ENCODE peak calls at places on chromosomes 12 and 14, in seven cellular contexts. One of them, this sample, is unnamed.
A peak's percentile ranks its signal among the peaks of the same experiment; 100 is the strongest.

GRCh38 chr12:116381744-116382455 is 104.4 kb upstream of the MED13L start:
- DNase-seq in body of pancreas: no peak
- DNase-seq in Peyer's patch: no peak
- DNase-seq in brain microvascular endothelial cell: peak; percentile 95
- DNase-seq in AG10803: peak; percentile 98
- DNase-seq in psoas muscle: no peak
- DNase-seq in AG09309: peak; percentile 93
- DNase-seq in this sample: peak; percentile 95

GRCh38 chr14:102539544-102540309 is 30.2 kb upstream of the ANKRD9 start:
- DNase-seq in body of pancreas: no peak
- DNase-seq in Peyer's patch: no peak
- DNase-seq in brain microvascular endothelial cell: peak; percentile 51
- DNase-seq in AG10803: no peak
- DNase-seq in psoas muscle: peak; percentile 71
- DNase-seq in AG09309: no peak
- DNase-seq in this sample: peak; percentile 39

GRCh38 chr12:9636807-9637206 is 29.1 kb upstream of the KLRB1 start:
- DNase-seq in body of pancreas: no peak
- DNase-seq in Peyer's patch: no peak
- DNase-seq in brain microvascular endothelial cell: no peak
- DNase-seq in AG10803: no peak
- DNase-seq in psoas muscle: no peak
- DNase-seq in AG09309: no peak
- DNase-seq in this sample: no peak

GRCh38 chr12:107929436-107929835 is 154.9 kb downstream of the ASCL4 start:
- DNase-seq in body of pancreas: no peak
- DNase-seq in Peyer's patch: no peak
- DNase-seq in brain microvascular endothelial cell: peak; percentile 12
- DNase-seq in AG10803: peak; percentile 31
- DNase-seq in psoas muscle: no peak
- DNase-seq in AG09309: peak; percentile 14
- DNase-seq in this sample: peak; percentile 35

GRCh38 chr14:38835874-38836273 is 267.2 kb downstream of the SEC23A start:
- DNase-seq in body of pancreas: no peak
- DNase-seq in Peyer's patch: no peak
- DNase-seq in brain microvascular endothelial cell: no peak
- DNase-seq in AG10803: no peak
- DNase-seq in psoas muscle: no peak
- DNase-seq in AG09309: no peak
- DNase-seq in this sample: no peak

GRCh38 chr14:25055998-25056687 is 6.2 kb upstream of the STXBP6 start:
- DNase-seq in body of pancreas: no peak
- DNase-seq in Peyer's patch: no peak
- DNase-seq in brain microvascular endothelial cell: no peak
- DNase-seq in AG10803: peak; percentile 59
- DNase-seq in psoas muscle: no peak
- DNase-seq in AG09309: no peak
- DNase-seq in this sample: peak; percentile 14

GRCh38 chr12:116508145-116509121 is 50.7 kb upstream of the MAP1LC3B2 start:
- DNase-seq in body of pancreas: no peak
- DNase-seq in Peyer's patch: peak; percentile 66
- DNase-seq in brain microvascular endothelial cell: no peak
- DNase-seq in AG10803: no peak
- DNase-seq in psoas muscle: peak; percentile 56
- DNase-seq in AG09309: no peak
- DNase-seq in this sample: peak; percentile 42

GRCh38 chr14:26323781-26324363 is 274.0 kb downstream of the NOVA1 start:
- DNase-seq in body of pancreas: no peak
- DNase-seq in Peyer's patch: no peak
- DNase-seq in brain microvascular endothelial cell: no peak
- DNase-seq in AG10803: no peak
- DNase-seq in psoas muscle: no peak
- DNase-seq in AG09309: no peak
- DNase-seq in this sample: no peak

GRCh38 chr14:40336846-40337245 is 904.6 kb upstream of the FBXO33 start:
- DNase-seq in body of pancreas: no peak
- DNase-seq in Peyer's patch: no peak
- DNase-seq in brain microvascular endothelial cell: no peak
- DNase-seq in AG10803: no peak
- DNase-seq in psoas muscle: no peak
- DNase-seq in AG09309: no peak
- DNase-seq in this sample: no peak

GRCh38 chr12:11543513-11544168 is 105.8 kb upstream of the ETV6 start:
- DNase-seq in body of pancreas: no peak
- DNase-seq in Peyer's patch: no peak
- DNase-seq in brain microvascular endothelial cell: no peak
- DNase-seq in AG10803: no peak
- DNase-seq in psoas muscle: no peak
- DNase-seq in AG09309: no peak
- DNase-seq in this sample: no peak

GRCh38 chr12:49026678-49027480 is 8.3 kb upstream of the PRKAG1 start:
- DNase-seq in body of pancreas: no peak
- DNase-seq in Peyer's patch: peak; percentile 54
- DNase-seq in brain microvascular endothelial cell: no peak
- DNase-seq in AG10803: no peak
- DNase-seq in psoas muscle: peak; percentile 51
- DNase-seq in AG09309: no peak
- DNase-seq in this sample: no peak

GRCh38 chr14:72352012-72352411 is 419.8 kb downstream of the RGS6 start:
- DNase-seq in body of pancreas: no peak
- DNase-seq in Peyer's patch: no peak
- DNase-seq in brain microvascular endothelial cell: no peak
- DNase-seq in AG10803: no peak
- DNase-seq in psoas muscle: no peak
- DNase-seq in AG09309: no peak
- DNase-seq in this sample: no peak

GRCh38 chr12:49537709-49538601 is 875 bp upstream of the KCNH3 start:
- DNase-seq in body of pancreas: no peak
- DNase-seq in Peyer's patch: no peak
- DNase-seq in brain microvascular endothelial cell: no peak
- DNase-seq in AG10803: no peak
- DNase-seq in psoas muscle: no peak
- DNase-seq in AG09309: no peak
- DNase-seq in this sample: no peak

GRCh38 chr14:35335388-35336092 is 43.4 kb downstream of the PSMA6 start:
- DNase-seq in body of pancreas: peak; percentile 81
- DNase-seq in Peyer's patch: peak; percentile 94
- DNase-seq in brain microvascular endothelial cell: no peak
- DNase-seq in AG10803: no peak
- DNase-seq in psoas muscle: peak; percentile 68
- DNase-seq in AG09309: no peak
- DNase-seq in this sample: peak; percentile 13

GRCh38 chr12:41460906-41461305 is 272.8 kb downstream of the PDZRN4 start:
- DNase-seq in body of pancreas: no peak
- DNase-seq in Peyer's patch: no peak
- DNase-seq in brain microvascular endothelial cell: no peak
- DNase-seq in AG10803: no peak
- DNase-seq in psoas muscle: no peak
- DNase-seq in AG09309: no peak
- DNase-seq in this sample: no peak

GRCh38 chr12:89694542-89694941 is 14.1 kb downstream of the ATP2B1 start:
- DNase-seq in body of pancreas: no peak
- DNase-seq in Peyer's patch: no peak
- DNase-seq in brain microvascular endothelial cell: no peak
- DNase-seq in AG10803: no peak
- DNase-seq in psoas muscle: no peak
- DNase-seq in AG09309: no peak
- DNase-seq in this sample: no peak

GRCh38 chr12:76558684-76559276 is 791 bp downstream of the OSBPL8 start:
- DNase-seq in body of pancreas: peak; percentile 56
- DNase-seq in Peyer's patch: peak; percentile 91
- DNase-seq in brain microvascular endothelial cell: no peak
- DNase-seq in AG10803: peak; percentile 19
- DNase-seq in psoas muscle: peak; percentile 76
- DNase-seq in AG09309: no peak
- DNase-seq in this sample: peak; percentile 33

DNA sequence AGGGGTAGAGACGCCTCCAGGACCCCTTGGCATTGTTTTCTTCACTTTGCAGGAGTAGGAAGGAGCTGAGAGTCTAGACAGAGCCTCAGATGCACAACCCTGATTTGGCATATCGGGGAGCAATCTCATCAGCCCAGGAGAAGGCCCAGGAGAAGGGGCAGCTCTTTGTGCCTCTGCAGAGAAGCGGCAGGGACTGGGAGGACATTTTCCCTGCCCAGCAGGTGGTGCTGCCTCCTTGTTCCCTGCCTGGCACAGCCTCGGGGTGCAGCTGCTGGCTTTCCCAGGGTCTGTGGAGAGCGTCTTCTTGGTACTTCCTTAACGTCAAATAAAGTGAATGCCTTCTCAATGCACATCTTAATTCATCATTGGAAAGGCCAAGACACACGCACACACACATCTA is 419.5 kb downstream of the TMEM121 start:
- DNase-seq in body of pancreas: peak; percentile 87
- DNase-seq in Peyer's patch: no peak
- DNase-seq in brain microvascular endothelial cell: no peak
- DNase-seq in AG10803: no peak
- DNase-seq in psoas muscle: no peak
- DNase-seq in AG09309: no peak
- DNase-seq in this sample: no peak
- TF ChIP-seq CTCF in body of pancreas: peak; percentile 58
- TF ChIP-seq CTCF in Peyer's patch: no peak
- TF ChIP-seq CTCF in brain microvascular endothelial cell: no peak
- TF ChIP-seq CTCF in AG10803: no peak
- TF ChIP-seq CTCF in psoas muscle: no peak
- TF ChIP-seq CTCF in AG09309: no peak
- TF ChIP-seq CTCF in this sample: no peak

GRCh38 chr14:80958258-80958657 is 2.8 kb downstream of the TSHR start:
- DNase-seq in body of pancreas: no peak
- DNase-seq in Peyer's patch: no peak
- DNase-seq in brain microvascular endothelial cell: no peak
- DNase-seq in AG10803: no peak
- DNase-seq in psoas muscle: no peak
- DNase-seq in AG09309: no peak
- DNase-seq in this sample: no peak

GRCh38 chr14:80956922-80957321 is 1.5 kb downstream of the TSHR start:
- DNase-seq in body of pancreas: peak; percentile 13
- DNase-seq in Peyer's patch: no peak
- DNase-seq in brain microvascular endothelial cell: no peak
- DNase-seq in AG10803: no peak
- DNase-seq in psoas muscle: no peak
- DNase-seq in AG09309: no peak
- DNase-seq in this sample: no peak

GRCh38 chr14:80954771-80955299 is 586 bp upstream of the TSHR start:
- DNase-seq in body of pancreas: peak; percentile 83
- DNase-seq in Peyer's patch: peak; percentile 92
- DNase-seq in brain microvascular endothelial cell: peak; percentile 78
- DNase-seq in AG10803: peak; percentile 89
- DNase-seq in psoas muscle: peak; percentile 86
- DNase-seq in AG09309: no peak
- DNase-seq in this sample: peak; percentile 81

GRCh38 chr14:80955434-80955939 is at the start of gene TSHR:
- DNase-seq in body of pancreas: no peak
- DNase-seq in Peyer's patch: no peak
- DNase-seq in brain microvascular endothelial cell: no peak
- DNase-seq in AG10803: no peak
- DNase-seq in psoas muscle: no peak
- DNase-seq in AG09309: no peak
- DNase-seq in this sample: no peak

DNA sequence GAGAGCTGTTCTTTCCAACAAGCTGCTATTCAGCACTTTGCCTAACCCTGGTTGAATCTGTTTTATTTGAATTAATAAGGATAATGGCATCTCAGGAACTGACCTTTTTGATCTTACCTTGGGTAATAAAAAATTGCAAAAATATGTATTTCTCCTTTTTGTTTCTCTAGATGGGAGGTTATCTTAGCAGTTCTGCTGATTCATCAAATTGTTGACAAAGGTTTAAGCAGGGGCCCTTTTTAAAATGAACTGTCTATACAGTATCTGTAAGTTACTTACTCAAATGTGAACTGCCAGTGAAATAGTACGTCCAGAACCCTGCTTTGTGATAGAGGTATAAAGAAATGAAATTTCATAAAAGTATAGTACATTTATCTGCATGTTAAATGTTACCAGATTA is 684 bp downstream of the TSHR start:
- DNase-seq in body of pancreas: no peak
- DNase-seq in Peyer's patch: no peak
- DNase-seq in brain microvascular endothelial cell: no peak
- DNase-seq in AG10803: no peak
- DNase-seq in psoas muscle: no peak
- DNase-seq in AG09309: no peak
- DNase-seq in this sample: no peak
- H3K4me3 ChIP-seq in body of pancreas: no peak overlapping the region
- H3K4me3 ChIP-seq in Peyer's patch: no peak overlapping the region
- H3K4me3 ChIP-seq in brain microvascular endothelial cell: no peak overlapping the region
- H3K4me3 ChIP-seq in AG10803: no peak overlapping the region
- H3K4me3 ChIP-seq in psoas muscle: peak overlapping the region; percentile 73
- H3K4me3 ChIP-seq in AG09309: no peak overlapping the region
- H3K4me3 ChIP-seq in this sample: no peak overlapping the region

DNA sequence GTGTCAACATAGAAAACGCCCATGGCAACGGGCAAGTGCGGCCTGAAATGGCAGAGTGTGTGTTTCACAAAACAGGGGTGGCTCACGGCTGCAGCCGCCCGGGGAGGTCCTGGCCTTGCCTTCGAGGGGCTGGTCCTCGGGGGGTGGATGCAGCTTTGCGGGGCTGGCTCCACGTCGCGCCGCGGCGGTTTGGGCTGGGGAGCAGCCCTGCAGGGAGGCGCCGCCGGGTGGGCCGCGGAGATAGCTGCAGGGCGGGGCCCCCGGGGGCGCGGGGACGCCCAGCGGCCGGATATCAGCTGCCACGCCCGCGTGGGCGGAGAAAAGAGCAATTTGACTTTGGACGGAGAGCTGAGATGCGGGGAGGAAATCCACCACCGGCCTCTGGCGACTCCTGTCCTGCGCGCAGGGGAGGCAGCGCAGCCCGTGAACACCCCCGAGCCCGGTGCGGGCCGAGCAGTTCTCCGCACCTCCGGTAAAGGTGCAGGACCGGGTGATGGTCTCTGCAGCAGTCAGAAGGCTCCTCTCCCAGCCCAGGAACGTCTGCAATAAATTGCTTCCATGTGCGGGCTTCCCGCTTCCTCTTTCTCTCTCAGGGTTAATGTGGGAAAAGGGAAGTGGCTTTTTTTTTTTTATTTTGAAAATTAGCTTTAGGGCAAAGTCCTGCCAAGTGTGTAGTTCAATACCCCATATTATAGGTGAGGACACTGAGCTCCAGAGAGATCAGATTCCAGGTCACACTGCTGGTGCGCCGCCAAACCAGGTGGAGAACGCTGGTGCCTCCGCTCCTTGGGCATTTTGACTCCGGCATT is 110.5 kb downstream of the ARF6 start:
- DNase-seq in body of pancreas: peak; percentile 78
- DNase-seq in Peyer's patch: peak; percentile 97
- DNase-seq in brain microvascular endothelial cell: peak; percentile 46
- DNase-seq in AG10803: peak; percentile 69
- DNase-seq in psoas muscle: peak; percentile 90
- DNase-seq in AG09309: no peak
- DNase-seq in this sample: peak; percentile 51
- TF ChIP-seq CTCF in body of pancreas: peak; percentile 15
- TF ChIP-seq CTCF in Peyer's patch: peak; percentile 13
- TF ChIP-seq CTCF in brain microvascular endothelial cell: peak; percentile 12
- TF ChIP-seq CTCF in AG10803: peak; percentile 11
- TF ChIP-seq CTCF in psoas muscle: peak; percentile 16
- TF ChIP-seq CTCF in AG09309: no peak
- TF ChIP-seq CTCF in this sample: no peak

GRCh38 chr14:60248697-60249314 is at the start of gene PPM1A:
- DNase-seq in body of pancreas: peak; percentile 97
- DNase-seq in Peyer's patch: peak; percentile 98
- DNase-seq in brain microvascular endothelial cell: peak; percentile 93
- DNase-seq in AG10803: peak; percentile 94
- DNase-seq in psoas muscle: peak; percentile 98
- DNase-seq in AG09309: peak; percentile 81
- DNase-seq in this sample: peak; percentile 95
- H3K4me3 ChIP-seq in body of pancreas: peak within 1 kb of the TSS; percentile 56
- H3K4me3 ChIP-seq in Peyer's patch: peak within 1 kb of the TSS; percentile 59
- H3K4me3 ChIP-seq in brain microvascular endothelial cell: peak within 1 kb of the TSS; percentile 71
- H3K4me3 ChIP-seq in AG10803: peak within 1 kb of the TSS; percentile 76
- H3K4me3 ChIP-seq in psoas muscle: peak within 1 kb of the TSS; percentile 93
- H3K4me3 ChIP-seq in AG09309: peak within 1 kb of the TSS; percentile 81
- H3K4me3 ChIP-seq in this sample: peak within 1 kb of the TSS; percentile 77

This sample was measured in fibroblast of the aortic adventitia.